ENCODE peak calls at places on chromosome 3, in six cellular contexts. P, E, A, Y, Q and Z are unnamed samples.
A peak's percentile ranks its signal among the peaks of the same experiment; 100 is the strongest.

GRCh38 chr3:190772831-190773230 is 89.7 kb downstream of the GMNC start:
- DNase-seq in Y (no peak), A (no peak), Q (no peak), E (no peak), P (no peak), Z (no peak)

GRCh38 chr3:71121429-71122167 is 461.9 kb downstream of the FOXP1 start:
- DNase-seq in E (no peak), Q (no peak), A (no peak), P (no peak), Y (no peak), Z (no peak)

GRCh38 chr3:51982352-51982837 is 940 bp upstream of the ACY1 start:
- DNase-seq in Q (peak; percentile 77), E (no peak), P (peak; percentile 86), A (no peak), Y (no peak), Z (no peak)

GRCh38 chr3:150763841-150764483 is 993 bp upstream of the SIAH2 start:
- DNase-seq in Q (peak; percentile 67), P (peak; percentile 57), E (peak; percentile 54), Y (no peak), A (peak; percentile 74), Z (peak; percentile 32)

GRCh38 chr3:14473411-14473891 is 66.7 kb downstream of the GRIP2 start:
- DNase-seq in Q (no peak), E (no peak), Y (no peak), P (no peak), A (peak; percentile 63), Z (no peak)

GRCh38 chr3:164903820-164904451 is 174.4 kb downstream of the SI start:
- DNase-seq in A (no peak), E (no peak), P (no peak), Q (no peak), Y (no peak), Z (no peak)

GRCh38 chr3:55790596-55791350 is 303.7 kb upstream of the WNT5A start:
- DNase-seq in Q (peak; percentile 11), E (no peak), A (peak; percentile 60), Y (no peak), P (no peak), Z (no peak)

GRCh38 chr3:126781889-126782491 is 78.0 kb downstream of the CHCHD6 start:
- DNase-seq in A (peak; percentile 48), Y (no peak), Q (no peak), E (peak; percentile 86), P (no peak), Z (no peak)

GRCh38 chr3:143484851-143485512 is 363.3 kb downstream of the SLC9A9 start:
- DNase-seq in Y (no peak), E (no peak), Q (no peak), P (no peak), A (no peak), Z (no peak)

GRCh38 chr3:133896002-133896761 is 500 bp upstream of the RAB6B start:
- DNase-seq in A (peak; percentile 6), Y (no peak), P (no peak), Q (peak; percentile 13), E (no peak), Z (no peak)

GRCh38 chr3:191431160-191431822 is 29.7 kb upstream of the PYDC2 start:
- DNase-seq in Y (no peak), Q (no peak), P (no peak), E (no peak), A (no peak), Z (no peak)

GRCh38 chr3:192514081-192514753 is 213.1 kb downstream of the FGF12 start:
- DNase-seq in A (peak; percentile 26), Y (no peak), E (no peak), P (peak; percentile 56), Q (peak; percentile 43), Z (peak; percentile 67)

GRCh38 chr3:10196389-10197052 is 31.8 kb downstream of the IRAK2 start:
- DNase-seq in Y (no peak), A (peak; percentile 65), Q (no peak), E (peak; percentile 90), P (no peak), Z (no peak)

GRCh38 chr3:99475229-99475628 is 163.2 kb upstream of the COL8A1 start:
- DNase-seq in A (no peak), Y (no peak), P (no peak), Q (no peak), E (peak; percentile 59), Z (no peak)

GRCh38 chr3:40588406-40588805 is 63.6 kb downstream of the ZNF621 start:
- DNase-seq in P (peak; percentile 68), E (no peak), Q (peak; percentile 55), A (no peak), Y (no peak), Z (no peak)

GRCh38 chr3:171778493-171778892 is 31.8 kb downstream of the PLD1 start:
- DNase-seq in Y (no peak), Q (no peak), A (no peak), E (no peak), P (no peak), Z (no peak)

GRCh38 chr3:35789039-35789438 is 149.7 kb downstream of the ARPP21 start:
- DNase-seq in P (no peak), E (no peak), Y (no peak), A (no peak), Q (no peak), Z (no peak)

GRCh38 chr3:30607032-30607833 is 832 bp downstream of the TGFBR2 start:
- DNase-seq in A (peak; percentile 50), Y (no peak), Q (peak; percentile 54), P (peak; percentile 55), E (no peak), Z (peak; percentile 11)

GRCh38 chr3:126270145-126270811 is 86.9 kb downstream of the KLF15 start:
- DNase-seq in P (peak; percentile 20), A (no peak), Q (no peak), Y (no peak), E (peak; percentile 34), Z (no peak)

DNA sequence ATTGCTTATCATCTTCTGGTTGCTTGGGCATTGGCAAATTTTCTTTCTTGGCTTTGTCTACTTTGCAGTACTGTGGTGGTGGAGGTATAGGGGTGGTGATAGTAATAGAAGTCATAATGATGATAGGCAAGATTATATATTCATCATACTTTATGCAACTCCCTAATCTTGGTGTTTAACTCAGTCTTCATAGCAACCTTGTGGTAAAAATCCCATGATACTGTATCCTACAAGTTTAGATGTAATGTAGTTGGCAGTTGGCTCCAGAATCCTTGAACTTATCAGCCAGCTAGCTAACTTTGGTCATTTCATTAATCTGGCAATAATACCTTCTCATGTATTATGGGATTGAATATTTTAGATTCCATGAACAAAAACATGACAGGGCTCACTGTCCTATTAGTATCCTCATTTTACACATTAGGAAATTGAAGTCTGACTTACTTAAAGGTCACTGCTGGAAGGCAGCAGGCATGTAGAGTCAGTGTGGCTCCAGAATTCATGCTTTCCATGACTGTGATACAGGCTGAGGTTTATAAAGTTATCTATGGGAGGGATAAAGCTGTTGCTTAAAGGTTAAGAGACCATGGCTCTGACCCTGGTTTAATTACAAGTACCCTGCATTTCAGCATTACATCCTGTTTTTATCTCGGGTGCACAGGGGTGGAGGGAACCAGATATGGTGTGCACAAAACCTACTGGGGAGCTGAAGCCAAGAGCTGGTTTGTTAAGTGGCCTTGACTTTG is 33.3 kb downstream of the RBMS3 start:
- DNase-seq in Y (no peak), E (no peak), A (no peak), P (no peak), Q (no peak), Z (no peak)
- H3K23ac ChIP-seq in Y (no peak overlapping the region), E (peak overlapping the region; percentile 29), A (no peak overlapping the region), P (no peak overlapping the region), Q (no peak overlapping the region), Z (no peak overlapping the region)

GRCh38 chr3:46501702-46502101 is 3.9 kb downstream of the RTP3 start:
- DNase-seq in Y (no peak), E (peak; percentile 30), P (no peak), Q (no peak), A (no peak), Z (no peak)

GRCh38 chr3:46498916-46499519 is 1.2 kb downstream of the RTP3 start:
- DNase-seq in A (no peak), Q (no peak), Y (no peak), E (no peak), P (no peak), Z (no peak)

GRCh38 chr3:46503194-46503924 is 5.6 kb downstream of the RTP3 start:
- DNase-seq in A (no peak), Q (no peak), P (no peak), E (peak; percentile 23), Y (no peak), Z (no peak)

GRCh38 chr3:46497556-46498265 is at the start of gene RTP3:
- DNase-seq in P (no peak), Y (no peak), Q (no peak), E (no peak), A (no peak), Z (no peak)

DNA sequence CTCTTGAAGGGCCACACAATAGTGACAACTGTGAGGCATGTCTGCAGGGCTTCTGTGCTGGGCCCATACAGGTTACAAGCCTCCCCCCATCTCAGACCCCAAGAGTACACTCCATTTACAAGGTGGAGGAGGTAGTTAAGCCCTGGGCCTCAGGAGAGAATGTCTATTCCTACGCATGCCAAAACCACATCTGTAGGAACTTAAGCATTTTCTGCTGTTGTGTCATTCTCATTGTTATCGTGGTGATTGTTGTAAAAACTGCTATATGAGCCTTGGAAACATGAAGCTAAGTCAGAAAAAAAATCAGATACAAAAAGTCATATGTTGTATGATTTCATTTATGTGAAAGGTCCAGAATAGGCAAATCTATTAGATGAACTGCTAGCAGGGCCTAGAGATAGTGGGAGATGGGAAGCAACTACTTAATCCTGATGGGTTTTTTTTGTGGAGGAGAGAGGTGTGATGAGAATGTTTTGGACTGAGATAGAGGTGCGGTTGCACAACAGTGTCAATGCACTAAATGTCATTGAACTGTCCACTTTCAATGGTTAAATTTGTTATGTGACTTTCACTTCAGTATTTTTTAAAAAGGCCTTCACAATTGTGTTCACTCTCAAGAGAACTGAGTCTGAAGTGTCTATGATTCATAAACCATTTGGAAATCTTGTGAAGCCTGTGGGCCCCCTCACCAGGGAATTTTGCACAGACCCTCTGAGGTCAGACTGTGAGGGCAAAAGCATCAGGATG is 3.0 kb downstream of the RTP3 start:
- DNase-seq in P (no peak), E (peak; percentile 80), Q (peak; percentile 18), A (no peak), Y (no peak), Z (no peak)
- H4K91ac ChIP-seq in P (no peak overlapping the region), E (peak overlapping the region; percentile 100), Q (no peak overlapping the region), A (no peak overlapping the region), Y (no peak overlapping the region), Z (no peak overlapping the region)

GRCh38 chr3:16366581-16366980 is 101.6 kb downstream of the OXNAD1 start:
- DNase-seq in Q (no peak), Y (no peak), P (peak; percentile 43), A (no peak), E (no peak), Z (no peak)
- H3K23ac ChIP-seq in Q (no peak overlapping the region), Y (no peak overlapping the region), P (no peak overlapping the region), A (no peak overlapping the region), E (no peak overlapping the region), Z (no peak overlapping the region)

GRCh38 chr3:140363801-140364200 is 314.1 kb upstream of the TRIM42 start:
- DNase-seq in P (no peak), A (no peak), Q (no peak), E (no peak), Y (no peak), Z (no peak)

GRCh38 chr3:140360332-140360731 is 317.5 kb upstream of the TRIM42 start:
- DNase-seq in E (no peak), P (no peak), Y (no peak), Q (no peak), A (no peak), Z (no peak)

GRCh38 chr3:140355481-140355880 is 322.4 kb upstream of the TRIM42 start:
- DNase-seq in Y (no peak), E (no peak), Q (no peak), P (no peak), A (no peak), Z (no peak)

GRCh38 chr3:140358696-140359095 is 319.2 kb upstream of the TRIM42 start:
- DNase-seq in A (no peak), Y (no peak), Q (no peak), E (no peak), P (no peak), Z (peak; percentile 5)

GRCh38 chr3:140359198-140359995 is 318.5 kb upstream of the TRIM42 start:
- DNase-seq in Q (no peak), Y (no peak), A (no peak), E (no peak), P (no peak), Z (no peak)
- H4K91ac ChIP-seq in Q (no peak overlapping the region), Y (no peak overlapping the region), A (no peak overlapping the region), E (no peak overlapping the region), P (no peak overlapping the region), Z (no peak overlapping the region)